ENCODE peak calls at places on chromosomes 12 and 14, in eight cellular contexts. G, Y, N, P, S, L, D and E are unnamed samples. For H3K4me1, the result is how much of the 10 kb centered on the place peaks cover.

GRCh38 chr12:12655061-12655460 is 40.9 kb downstream of the GPR19 start:
- DNase-seq in D (no peak), L (no peak), S (no peak), G (no peak), Y (no peak), P (no peak), N (no peak), E (no peak)

GRCh38 chr12:115437061-115437567 is 753.1 kb upstream of the TBX3 start:
- DNase-seq in L (peak), D (peak), N (no peak), P (peak), Y (no peak), S (peak), G (no peak), E (no peak)

GRCh38 chr12:93857279-93857894 is 180.2 kb downstream of the CRADD start:
- DNase-seq in Y (no peak), N (peak), L (no peak), D (no peak), G (no peak), P (no peak), S (peak), E (no peak)

GRCh38 chr14:67268456-67269115 is 27.4 kb downstream of the PALS1 start:
- DNase-seq in S (peak), N (no peak), G (no peak), P (no peak), L (peak), Y (no peak), D (no peak), E (no peak)

GRCh38 chr12:32754101-32754500 is 1.6 kb downstream of the YARS2 start:
- DNase-seq in S (no peak), L (peak), P (no peak), D (no peak), N (peak), G (no peak), Y (no peak), E (no peak)

GRCh38 chr12:59040651-59041050 is 120.3 kb upstream of the LRIG3 start:
- DNase-seq in N (peak), Y (no peak), G (no peak), S (peak), P (no peak), D (no peak), L (peak), E (no peak)

GRCh38 chr12:55829967-55830600 is 697 bp upstream of the DNAJC14 start:
- DNase-seq in N (peak), L (peak), Y (peak), D (peak), S (peak), P (no peak), G (peak), E (peak)

GRCh38 chr12:123389560-123390351 is 5.8 kb downstream of the KMT5A start:
- DNase-seq in P (peak), Y (peak), L (peak), D (peak), N (peak), S (peak), G (peak), E (peak)

GRCh38 chr12:91805031-91805430 is 340.6 kb downstream of the BTG1 start:
- DNase-seq in G (no peak), Y (no peak), L (no peak), P (no peak), N (no peak), D (no peak), S (no peak), E (no peak)

GRCh38 chr12:111748867-111749266 is 17.9 kb upstream of the ALDH2 start:
- DNase-seq in L (no peak), D (no peak), G (no peak), N (no peak), S (no peak), Y (no peak), P (no peak), E (no peak)

GRCh38 chr12:16175893-16176292 is 101.6 kb downstream of the SLC15A5 start:
- DNase-seq in L (no peak), D (no peak), S (no peak), Y (no peak), N (no peak), G (no peak), P (no peak), E (no peak)

GRCh38 chr12:51869490-51869865 is 18.4 kb upstream of the ANKRD33 start:
- DNase-seq in Y (peak), D (no peak), S (no peak), N (no peak), G (no peak), L (peak), P (no peak), E (no peak)

GRCh38 chr14:42715316-42715715 is 1108.6 kb downstream of the LRFN5 start:
- DNase-seq in D (no peak), Y (no peak), N (peak), G (no peak), S (peak), P (no peak), L (no peak), E (no peak)

GRCh38 chr12:115850924-115851323 is 426.6 kb downstream of the MED13L start:
- DNase-seq in N (no peak), P (no peak), L (no peak), Y (no peak), S (no peak), G (no peak), D (no peak), E (no peak)

GRCh38 chr12:94100254-94100653 is 48.1 kb upstream of the PLXNC1 start:
- DNase-seq in G (no peak), P (no peak), L (no peak), D (no peak), S (peak), N (peak), Y (peak), E (no peak)

GRCh38 chr14:89564291-89564957 is 147.4 kb upstream of the FOXN3 start:
- DNase-seq in L (no peak), P (no peak), N (no peak), G (no peak), S (peak), D (no peak), Y (no peak), E (no peak)
- H3K4me3 ChIP-seq in L (no peak), P (no peak), N (no peak), G (no peak), S (no peak), D (no peak), Y (peak), E (no peak)

DNA sequence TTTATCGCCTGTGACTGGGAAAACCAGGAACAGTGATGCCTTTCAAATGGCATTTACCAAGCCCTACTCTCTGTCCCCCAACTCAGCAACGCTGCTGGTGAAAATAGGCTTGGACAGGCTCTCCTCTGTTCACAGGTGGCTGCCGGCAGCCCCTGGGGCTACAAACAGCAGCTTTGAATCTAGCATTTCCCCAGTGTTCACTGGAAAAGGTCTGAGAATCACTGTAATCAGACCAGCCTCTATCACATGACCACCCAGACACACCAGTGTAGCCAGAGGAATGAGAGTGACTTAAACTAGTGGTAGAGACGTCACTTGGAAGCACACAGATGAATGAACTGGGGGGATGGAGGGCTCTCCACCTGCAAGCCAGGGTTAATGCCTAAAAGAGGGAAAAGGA is 151.8 kb downstream of the FOXN3 start:
- DNase-seq in G (no peak), P (no peak), D (no peak), S (no peak), N (no peak), Y (no peak), L (no peak), E (no peak)
- TF ChIP-seq CTCF in G (no peak), P (no peak), D (no peak), S (no peak), N (no peak), Y (no peak), L (no peak), E (no peak)

GRCh38 chr14:61365667-61366194 is 44.4 kb downstream of the PRKCH start:
- DNase-seq in D (no peak), Y (no peak), N (no peak), S (no peak), G (no peak), L (no peak), P (no peak), E (no peak)

GRCh38 chr14:61362072-61362750 is 40.8 kb downstream of the PRKCH start:
- DNase-seq in N (peak), D (no peak), Y (no peak), L (peak), G (no peak), P (no peak), S (no peak), E (no peak)

GRCh38 chr14:61360796-61361526 is 39.6 kb downstream of the PRKCH start:
- DNase-seq in S (no peak), L (no peak), Y (no peak), N (peak), D (no peak), P (no peak), G (no peak), E (no peak)

GRCh38 chr14:61368061-61368710 is 46.8 kb downstream of the PRKCH start:
- DNase-seq in Y (no peak), N (peak), D (no peak), S (no peak), G (no peak), P (no peak), L (no peak), E (no peak)

GRCh38 chr14:61364243-61364642 is 42.9 kb downstream of the PRKCH start:
- DNase-seq in L (no peak), P (no peak), S (no peak), Y (no peak), D (no peak), G (no peak), N (no peak), E (no peak)
- H3K4me1 ChIP-seq in L (under half), P (under half), S (under half), Y (under half), D (under half), G (under half), N (under half), E (under half)

DNA sequence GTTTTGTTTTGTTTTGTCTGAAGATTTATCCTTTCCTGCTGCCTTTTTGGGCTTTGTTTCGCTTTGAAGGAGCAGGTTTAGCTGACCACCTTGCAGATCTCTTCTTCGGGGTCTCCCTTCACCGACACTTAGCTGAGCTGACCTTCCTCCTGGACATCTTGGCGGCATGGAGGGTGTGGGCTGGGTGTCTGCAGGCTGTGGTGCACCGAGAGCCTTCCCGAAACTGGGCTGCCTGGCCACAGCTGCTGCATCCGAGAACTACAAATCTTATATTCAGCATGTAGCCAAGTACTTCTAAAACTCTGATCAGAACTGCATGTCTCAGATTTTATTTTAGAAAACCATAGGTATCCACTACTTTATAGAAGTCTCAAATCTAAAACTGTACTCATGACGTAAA is 84.9 kb downstream of the PPFIBP1 start:
- DNase-seq in P (no peak), L (no peak), S (no peak), G (no peak), D (no peak), Y (no peak), N (no peak), E (no peak)
- H3K4me3 ChIP-seq in P (no peak), L (no peak), S (peak), G (no peak), D (peak), Y (no peak), N (no peak), E (no peak)

DNA sequence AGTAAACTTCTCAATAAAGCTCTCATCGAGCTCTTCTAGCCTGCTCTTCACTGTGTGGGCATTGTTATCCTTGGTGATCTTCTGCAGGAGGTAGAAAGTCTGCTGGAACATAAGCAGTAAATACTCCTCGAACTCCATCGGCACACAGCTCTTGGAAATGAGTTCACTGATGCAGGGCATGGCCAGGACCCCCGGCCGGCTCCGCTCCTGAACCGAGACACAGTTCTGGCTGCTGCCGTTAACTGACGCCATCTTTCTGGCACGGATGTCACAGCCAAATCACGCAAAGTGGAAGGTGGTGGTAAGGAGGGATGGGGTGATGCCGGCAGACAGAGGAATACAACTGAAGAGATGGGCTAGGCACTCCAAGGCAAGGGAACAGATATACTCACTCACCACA is 23.7 kb upstream of the EDDM3A start:
- DNase-seq in L (no peak), D (no peak), Y (no peak), P (no peak), G (no peak), S (no peak), N (no peak), E (no peak)
- TF ChIP-seq CTCF in L (no peak), D (no peak), Y (no peak), P (no peak), G (no peak), S (no peak), N (no peak), E (no peak)

GRCh38 chr14:89397569-89397968 is 19.5 kb downstream of the FOXN3 start:
- DNase-seq in N (no peak), Y (no peak), D (no peak), L (no peak), P (no peak), S (no peak), G (no peak), E (no peak)
- H3K4me1 ChIP-seq in N (under half), Y (under half), D (half or more), L (half or more), P (under half), S (under half), G (under half), E (under half)

GRCh38 chr12:53096089-53096741 is 1.3 kb upstream of the IGFBP6 start:
- DNase-seq in S (peak), L (peak), D (peak), P (no peak), N (peak), G (peak), Y (peak), E (no peak)

GRCh38 chr12:53098354-53098981 is 1.0 kb downstream of the IGFBP6 start:
- DNase-seq in S (peak), G (no peak), P (no peak), L (peak), N (peak), D (peak), Y (peak), E (no peak)

GRCh38 chr12:53097564-53098353 is at the start of gene IGFBP6:
- DNase-seq in N (peak), D (peak), P (no peak), L (peak), G (no peak), S (peak), Y (peak), E (no peak)

GRCh38 chr12:53097207-53097563 is 282 bp upstream of the IGFBP6 start:
- DNase-seq in L (peak), G (no peak), P (no peak), D (peak), S (peak), Y (no peak), N (no peak), E (no peak)

DNA sequence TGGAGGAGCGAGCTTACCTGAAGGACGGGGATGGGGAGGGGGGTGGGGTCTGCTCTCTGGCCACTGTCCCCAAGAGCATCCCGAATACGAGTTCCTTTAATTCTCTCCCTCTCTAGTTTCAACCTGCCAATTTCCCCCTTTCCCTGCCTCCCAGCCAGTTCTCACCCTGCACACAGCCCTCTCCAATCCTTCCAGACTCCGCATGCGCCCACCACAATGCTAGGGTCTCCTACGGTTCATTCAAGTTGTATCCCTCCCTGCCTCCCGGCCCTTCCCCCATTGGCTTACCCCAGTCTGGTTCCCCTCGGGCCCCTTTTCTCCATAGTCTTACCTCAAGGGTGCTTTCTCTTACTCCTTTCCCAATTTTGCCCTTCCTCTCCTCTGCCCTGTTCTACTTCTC is 706 bp upstream of the IGFBP6 start:
- DNase-seq in P (no peak), D (no peak), L (peak), Y (no peak), N (no peak), G (no peak), S (no peak), E (no peak)
- H3K4me3 ChIP-seq in P (peak), D (peak), L (peak), Y (peak), N (peak), G (no peak), S (peak), E (peak)

GRCh38 chr12:2382391-2383155 is 329.8 kb downstream of the CACNA1C start:
- DNase-seq in D (no peak), Y (no peak), P (no peak), N (no peak), G (no peak), S (no peak), L (no peak), E (no peak)
- TF ChIP-seq CTCF in D (peak), Y (no peak), P (no peak), N (no peak), G (no peak), S (no peak), L (peak), E (no peak)